ENCODE peak calls at places on chromosomes 1 and 21, in five cellular contexts. One of them, this sample, is unnamed.

GRCh38 chr1:155643230-155643629 is 33.2 kb downstream of the MSTO1 start:
- DNase-seq in GM12865: no peak
- DNase-seq in left ventricle myocardium inferior: no peak
- DNase-seq in neural crest cell: no peak
- DNase-seq in glutamatergic neuron: no peak
- DNase-seq in this sample: no peak

GRCh38 chr1:63024132-63024531 is 240.2 kb downstream of the ATG4C start:
- DNase-seq in neural crest cell: no peak
- DNase-seq in GM12865: no peak
- DNase-seq in glutamatergic neuron: no peak
- DNase-seq in left ventricle myocardium inferior: no peak
- DNase-seq in this sample: no peak

GRCh38 chr1:174060090-174060489 is 37.9 kb upstream of the RC3H1 start:
- DNase-seq in left ventricle myocardium inferior: no peak
- DNase-seq in neural crest cell: no peak
- DNase-seq in glutamatergic neuron: no peak
- DNase-seq in GM12865: no peak
- DNase-seq in this sample: no peak

GRCh38 chr1:17565551-17565971 is 26.1 kb downstream of the ARHGEF10L start:
- DNase-seq in neural crest cell: no peak
- DNase-seq in GM12865: no peak
- DNase-seq in left ventricle myocardium inferior: no peak
- DNase-seq in glutamatergic neuron: no peak
- DNase-seq in this sample: no peak

GRCh38 chr1:38612956-38613355 is 246.6 kb downstream of the RRAGC start:
- DNase-seq in left ventricle myocardium inferior: no peak
- DNase-seq in glutamatergic neuron: no peak
- DNase-seq in GM12865: no peak
- DNase-seq in neural crest cell: no peak
- DNase-seq in this sample: no peak

GRCh38 chr1:207805841-207806421 is 54.1 kb downstream of the CD46 start:
- DNase-seq in neural crest cell: no peak
- DNase-seq in left ventricle myocardium inferior: peak; percentile 85
- DNase-seq in glutamatergic neuron: no peak
- DNase-seq in GM12865: no peak
- DNase-seq in this sample: no peak

GRCh38 chr1:211648980-211649934 is 26.2 kb downstream of the NEK2 start:
- DNase-seq in left ventricle myocardium inferior: peak; percentile 48
- DNase-seq in GM12865: no peak
- DNase-seq in glutamatergic neuron: no peak
- DNase-seq in neural crest cell: no peak
- DNase-seq in this sample: peak; percentile 51

GRCh38 chr1:111624382-111624781 is 4.8 kb downstream of the RAP1A start:
- DNase-seq in neural crest cell: no peak
- DNase-seq in glutamatergic neuron: no peak
- DNase-seq in GM12865: peak; percentile 77
- DNase-seq in left ventricle myocardium inferior: no peak
- DNase-seq in this sample: no peak

GRCh38 chr21:39367783-39368182 is 18.9 kb upstream of the HMGN1 start:
- DNase-seq in neural crest cell: no peak
- DNase-seq in GM12865: no peak
- DNase-seq in glutamatergic neuron: no peak
- DNase-seq in left ventricle myocardium inferior: no peak
- DNase-seq in this sample: no peak

GRCh38 chr1:177585492-177586220 is 384.2 kb downstream of the SEC16B start:
- DNase-seq in neural crest cell: no peak
- DNase-seq in GM12865: peak; percentile 9
- DNase-seq in left ventricle myocardium inferior: no peak
- DNase-seq in glutamatergic neuron: no peak
- DNase-seq in this sample: no peak

GRCh38 chr1:182080955-182081582 is 19.6 kb upstream of the ZNF648 start:
- DNase-seq in glutamatergic neuron: no peak
- DNase-seq in left ventricle myocardium inferior: no peak
- DNase-seq in GM12865: peak; percentile 57
- DNase-seq in neural crest cell: peak; percentile 51
- DNase-seq in this sample: peak; percentile 50

GRCh38 chr21:26041441-26042180 is 129.0 kb downstream of the APP start:
- DNase-seq in neural crest cell: no peak
- DNase-seq in left ventricle myocardium inferior: no peak
- DNase-seq in GM12865: no peak
- DNase-seq in glutamatergic neuron: no peak
- DNase-seq in this sample: no peak

GRCh38 chr1:53129891-53130597 is 12.4 kb downstream of the SLC1A7 start:
- DNase-seq in GM12865: no peak
- DNase-seq in glutamatergic neuron: no peak
- DNase-seq in left ventricle myocardium inferior: no peak
- DNase-seq in neural crest cell: no peak
- DNase-seq in this sample: no peak

GRCh38 chr1:21608813-21609212 is 60.3 kb downstream of the RAP1GAP start:
- DNase-seq in GM12865: no peak
- DNase-seq in left ventricle myocardium inferior: no peak
- DNase-seq in neural crest cell: no peak
- DNase-seq in glutamatergic neuron: no peak
- DNase-seq in this sample: no peak

GRCh38 chr1:244603498-244603897 is 49.4 kb upstream of the DESI2 start:
- DNase-seq in glutamatergic neuron: no peak
- DNase-seq in GM12865: peak; percentile 27
- DNase-seq in neural crest cell: no peak
- DNase-seq in left ventricle myocardium inferior: no peak
- DNase-seq in this sample: no peak

GRCh38 chr1:151988405-151988851 is 5.2 kb downstream of the S100A10 start:
- DNase-seq in left ventricle myocardium inferior: no peak
- DNase-seq in GM12865: no peak
- DNase-seq in glutamatergic neuron: no peak
- DNase-seq in neural crest cell: no peak
- DNase-seq in this sample: no peak

GRCh38 chr1:25537148-25537831 is 6.1 kb upstream of the LDLRAP1 start:
- DNase-seq in GM12865: no peak
- DNase-seq in glutamatergic neuron: no peak
- DNase-seq in neural crest cell: no peak
- DNase-seq in left ventricle myocardium inferior: no peak
- DNase-seq in this sample: no peak

GRCh38 chr1:54845772-54846171 is 41.2 kb downstream of the DHCR24 start:
- DNase-seq in glutamatergic neuron: no peak
- DNase-seq in neural crest cell: no peak
- DNase-seq in left ventricle myocardium inferior: no peak
- DNase-seq in GM12865: no peak
- DNase-seq in this sample: no peak

GRCh38 chr1:9867408-9868243 is 42.4 kb downstream of the CTNNBIP1 start:
- DNase-seq in neural crest cell: peak; percentile 90
- DNase-seq in glutamatergic neuron: peak; percentile 90
- DNase-seq in GM12865: peak; percentile 87
- DNase-seq in left ventricle myocardium inferior: peak; percentile 76
- DNase-seq in this sample: peak; percentile 94

GRCh38 chr1:110538921-110539320 is 19.9 kb upstream of the KCNA10 start:
- DNase-seq in neural crest cell: no peak
- DNase-seq in GM12865: no peak
- DNase-seq in left ventricle myocardium inferior: no peak
- DNase-seq in glutamatergic neuron: peak; percentile 59
- DNase-seq in this sample: no peak

GRCh38 chr1:20282544-20282943 is 8.1 kb upstream of the VWA5B1 start:
- DNase-seq in glutamatergic neuron: no peak
- DNase-seq in neural crest cell: no peak
- DNase-seq in GM12865: no peak
- DNase-seq in left ventricle myocardium inferior: peak; percentile 36
- DNase-seq in this sample: no peak

GRCh38 chr1:204846546-204846945 is 24.1 kb upstream of the NFASC start:
- DNase-seq in left ventricle myocardium inferior: no peak
- DNase-seq in glutamatergic neuron: no peak
- DNase-seq in GM12865: no peak
- DNase-seq in neural crest cell: no peak
- DNase-seq in this sample: no peak

GRCh38 chr1:15953791-15954201 is 22.1 kb downstream of the ZBTB17 start:
- DNase-seq in left ventricle myocardium inferior: no peak
- DNase-seq in neural crest cell: no peak
- DNase-seq in GM12865: no peak
- DNase-seq in glutamatergic neuron: no peak
- DNase-seq in this sample: no peak

GRCh38 chr1:37734629-37735591 is 30.0 kb downstream of the EPHA10 start:
- DNase-seq in neural crest cell: peak; percentile 25
- DNase-seq in glutamatergic neuron: peak; percentile 66
- DNase-seq in left ventricle myocardium inferior: no peak
- DNase-seq in GM12865: no peak
- DNase-seq in this sample: peak; percentile 35

GRCh38 chr1:156756355-156756754 is 4.9 kb upstream of the HDGF start:
- DNase-seq in neural crest cell: no peak
- DNase-seq in GM12865: no peak
- DNase-seq in glutamatergic neuron: no peak
- DNase-seq in left ventricle myocardium inferior: no peak
- DNase-seq in this sample: no peak

GRCh38 chr21:30979054-30979453 is 59.2 kb downstream of the KRTAP19-8 start:
- DNase-seq in glutamatergic neuron: no peak
- DNase-seq in left ventricle myocardium inferior: no peak
- DNase-seq in neural crest cell: no peak
- DNase-seq in GM12865: peak; percentile 22
- DNase-seq in this sample: peak; percentile 11

GRCh38 chr1:29971703-29972102 is 735.4 kb downstream of the PTPRU start:
- DNase-seq in GM12865: no peak
- DNase-seq in neural crest cell: no peak
- DNase-seq in glutamatergic neuron: no peak
- DNase-seq in left ventricle myocardium inferior: no peak
- DNase-seq in this sample: no peak

GRCh38 chr1:40310983-40311642 is 6.0 kb downstream of the COL9A2 start:
- DNase-seq in left ventricle myocardium inferior: no peak
- DNase-seq in GM12865: no peak
- DNase-seq in neural crest cell: no peak
- DNase-seq in glutamatergic neuron: no peak
- DNase-seq in this sample: no peak

GRCh38 chr1:231919900-231920299 is 293.3 kb downstream of the DISC1 start:
- DNase-seq in GM12865: peak; percentile 43
- DNase-seq in neural crest cell: no peak
- DNase-seq in glutamatergic neuron: peak; percentile 35
- DNase-seq in left ventricle myocardium inferior: no peak
- DNase-seq in this sample: peak; percentile 80

GRCh38 chr1:226671268-226671667 is 67.8 kb downstream of the ITPKB start:
- DNase-seq in GM12865: no peak
- DNase-seq in left ventricle myocardium inferior: no peak
- DNase-seq in neural crest cell: no peak
- DNase-seq in glutamatergic neuron: no peak
- DNase-seq in this sample: no peak

GRCh38 chr1:221470000-221470698 is 271.7 kb downstream of the DUSP10 start:
- DNase-seq in left ventricle myocardium inferior: no peak
- DNase-seq in glutamatergic neuron: no peak
- DNase-seq in GM12865: no peak
- DNase-seq in neural crest cell: no peak
- DNase-seq in this sample: no peak

GRCh38 chr1:23224721-23225648 is 7.7 kb upstream of the HTR1D start:
- DNase-seq in left ventricle myocardium inferior: peak; percentile 26
- DNase-seq in glutamatergic neuron: peak; percentile 54
- DNase-seq in GM12865: no peak
- DNase-seq in neural crest cell: no peak
- DNase-seq in this sample: no peak

GRCh38 chr1:207789386-207789785 is 37.5 kb downstream of the CD46 start:
- DNase-seq in neural crest cell: no peak
- DNase-seq in left ventricle myocardium inferior: no peak
- DNase-seq in glutamatergic neuron: no peak
- DNase-seq in GM12865: no peak
- DNase-seq in this sample: no peak

DNA sequence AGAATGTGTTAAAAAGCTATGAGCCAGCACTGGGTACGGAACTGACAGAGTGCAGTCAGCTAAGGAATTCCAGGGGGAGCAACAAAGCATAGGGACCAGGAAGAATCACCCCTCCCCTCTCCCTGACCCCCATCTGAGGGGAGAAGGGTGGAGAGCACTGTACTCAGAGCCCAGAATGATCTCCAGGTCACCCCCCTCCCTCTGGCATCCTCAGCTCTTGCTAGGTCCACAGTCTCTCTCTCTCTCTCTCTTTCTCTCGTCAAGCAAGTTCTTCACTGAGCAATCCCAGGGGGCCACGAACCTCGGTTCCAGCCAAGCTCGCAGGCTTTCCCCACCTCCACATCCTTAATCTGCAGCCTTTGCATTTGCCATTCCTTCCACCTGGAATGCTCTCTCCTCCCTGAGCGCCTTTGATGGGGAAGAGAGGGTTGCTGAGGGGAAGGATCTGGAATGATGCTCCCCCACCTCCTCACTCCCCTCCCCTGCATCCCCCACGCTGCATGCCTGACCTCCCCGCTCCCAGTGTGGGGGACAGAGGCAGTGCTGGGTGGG is 6.7 kb upstream of the WASF2 start:
- DNase-seq in neural crest cell: no peak
- DNase-seq in glutamatergic neuron: peak; percentile 58
- DNase-seq in left ventricle myocardium inferior: peak; percentile 50
- DNase-seq in GM12865: no peak
- DNase-seq in this sample: no peak
- TF ChIP-seq CTCF in neural crest cell: peak; percentile 38
- TF ChIP-seq CTCF in glutamatergic neuron: no peak
- TF ChIP-seq CTCF in left ventricle myocardium inferior: peak; percentile 33
- TF ChIP-seq CTCF in GM12865: no peak
- TF ChIP-seq CTCF in this sample: no peak

GRCh38 chr1:76426606-76427005 is 352.1 kb downstream of the ST6GALNAC3 start:
- DNase-seq in GM12865: no peak
- DNase-seq in glutamatergic neuron: no peak
- DNase-seq in left ventricle myocardium inferior: no peak
- DNase-seq in neural crest cell: no peak
- DNase-seq in this sample: no peak
- TF ChIP-seq CTCF in GM12865: no peak
- TF ChIP-seq CTCF in glutamatergic neuron: no peak
- TF ChIP-seq CTCF in left ventricle myocardium inferior: no peak
- TF ChIP-seq CTCF in neural crest cell: no peak
- TF ChIP-seq CTCF in this sample: no peak

DNA sequence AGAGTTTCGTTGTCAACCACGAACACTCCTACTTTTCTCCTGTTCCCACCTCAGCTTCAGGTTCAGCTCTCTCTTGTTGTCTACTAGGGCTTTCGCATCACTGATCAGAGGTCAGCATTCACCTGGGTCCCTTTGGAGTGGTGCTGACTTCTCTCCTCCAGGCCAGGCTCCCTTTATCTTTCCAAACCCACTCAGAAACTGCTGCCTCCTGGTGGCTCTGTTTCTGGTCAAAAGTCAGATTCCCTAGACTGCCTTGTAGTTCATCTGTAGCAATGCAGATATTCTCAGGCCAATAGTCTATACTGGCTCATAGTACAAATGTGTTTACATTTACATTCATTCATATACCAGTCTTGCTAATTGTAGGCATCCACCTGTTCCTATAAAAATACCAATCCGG is 6.4 kb upstream of the ERI3 start:
- DNase-seq in left ventricle myocardium inferior: no peak
- DNase-seq in glutamatergic neuron: no peak
- DNase-seq in GM12865: no peak
- DNase-seq in neural crest cell: no peak
- DNase-seq in this sample: no peak
- TF ChIP-seq CTCF in left ventricle myocardium inferior: peak; percentile 8
- TF ChIP-seq CTCF in glutamatergic neuron: no peak
- TF ChIP-seq CTCF in GM12865: no peak
- TF ChIP-seq CTCF in neural crest cell: peak; percentile 2
- TF ChIP-seq CTCF in this sample: no peak

DNA sequence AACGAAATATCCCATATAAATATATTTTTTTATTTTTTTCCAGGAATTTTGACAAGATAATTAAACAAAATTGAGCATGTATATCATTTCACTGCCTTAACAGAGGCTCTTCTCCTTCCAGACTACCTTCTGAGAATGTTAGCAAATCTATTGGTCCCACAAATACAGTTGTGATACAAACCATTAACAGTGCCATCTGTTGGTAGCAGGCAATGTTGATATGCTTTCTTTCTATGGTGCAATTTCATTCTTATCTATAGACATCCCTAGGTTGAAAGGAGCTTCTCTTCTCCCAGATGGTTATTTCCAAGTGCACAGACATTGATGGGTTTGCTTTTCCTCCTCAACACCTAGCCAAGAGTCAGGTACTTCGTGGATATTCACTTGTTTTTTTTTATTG is 303.6 kb downstream of the USH2A start:
- DNase-seq in neural crest cell: no peak
- DNase-seq in GM12865: peak; percentile 33
- DNase-seq in left ventricle myocardium inferior: no peak
- DNase-seq in glutamatergic neuron: no peak
- DNase-seq in this sample: no peak
- TF ChIP-seq CTCF in neural crest cell: peak; percentile 61
- TF ChIP-seq CTCF in GM12865: peak; percentile 35
- TF ChIP-seq CTCF in left ventricle myocardium inferior: peak; percentile 20
- TF ChIP-seq CTCF in glutamatergic neuron: no peak
- TF ChIP-seq CTCF in this sample: no peak